ENCODE peak calls at places on chromosomes 12 and 14, in eight cellular contexts. One of them, this sample, is unnamed.

GRCh38 chr12:108495054-108495453 is 20.0 kb upstream of the FICD start:
- DNase-seq in effector memory CD4-positive, alpha-beta T cell: no peak
- DNase-seq in left lung: no peak
- DNase-seq in uterus: no peak
- DNase-seq in endothelial cell of umbilical vein: peak; percentile 38
- DNase-seq in IMR-90: peak; percentile 12
- DNase-seq in keratinocyte: no peak
- DNase-seq in CD8-positive, alpha-beta memory T cell: no peak
- DNase-seq in this sample: no peak

GRCh38 chr12:94565683-94566082 is 84.7 kb downstream of the TMCC3 start:
- DNase-seq in uterus: no peak
- DNase-seq in IMR-90: no peak
- DNase-seq in CD8-positive, alpha-beta memory T cell: no peak
- DNase-seq in keratinocyte: no peak
- DNase-seq in endothelial cell of umbilical vein: no peak
- DNase-seq in left lung: no peak
- DNase-seq in effector memory CD4-positive, alpha-beta T cell: no peak
- DNase-seq in this sample: no peak

GRCh38 chr12:59151243-59151642 is 230.9 kb upstream of the LRIG3 start:
- DNase-seq in CD8-positive, alpha-beta memory T cell: no peak
- DNase-seq in left lung: no peak
- DNase-seq in endothelial cell of umbilical vein: no peak
- DNase-seq in effector memory CD4-positive, alpha-beta T cell: no peak
- DNase-seq in uterus: no peak
- DNase-seq in keratinocyte: no peak
- DNase-seq in IMR-90: peak; percentile 65
- DNase-seq in this sample: no peak

GRCh38 chr14:64937821-64938193 is 4.7 kb downstream of the GPX2 start:
- DNase-seq in effector memory CD4-positive, alpha-beta T cell: no peak
- DNase-seq in CD8-positive, alpha-beta memory T cell: no peak
- DNase-seq in keratinocyte: no peak
- DNase-seq in IMR-90: peak; percentile 15
- DNase-seq in left lung: no peak
- DNase-seq in uterus: no peak
- DNase-seq in endothelial cell of umbilical vein: peak; percentile 16
- DNase-seq in this sample: no peak

GRCh38 chr12:25121110-25121509 is 73.8 kb downstream of the DNAI7 start:
- DNase-seq in endothelial cell of umbilical vein: no peak
- DNase-seq in effector memory CD4-positive, alpha-beta T cell: no peak
- DNase-seq in uterus: no peak
- DNase-seq in CD8-positive, alpha-beta memory T cell: no peak
- DNase-seq in IMR-90: no peak
- DNase-seq in left lung: no peak
- DNase-seq in keratinocyte: no peak
- DNase-seq in this sample: no peak

GRCh38 chr12:50734409-50735263 is 29.3 kb upstream of the ATF1 start:
- DNase-seq in left lung: no peak
- DNase-seq in effector memory CD4-positive, alpha-beta T cell: no peak
- DNase-seq in uterus: no peak
- DNase-seq in CD8-positive, alpha-beta memory T cell: no peak
- DNase-seq in IMR-90: peak; percentile 33
- DNase-seq in keratinocyte: no peak
- DNase-seq in endothelial cell of umbilical vein: peak; percentile 39
- DNase-seq in this sample: no peak

GRCh38 chr14:29310757-29311156 is 544.2 kb downstream of the FOXG1 start:
- DNase-seq in endothelial cell of umbilical vein: peak; percentile 12
- DNase-seq in left lung: no peak
- DNase-seq in CD8-positive, alpha-beta memory T cell: no peak
- DNase-seq in uterus: no peak
- DNase-seq in keratinocyte: no peak
- DNase-seq in effector memory CD4-positive, alpha-beta T cell: no peak
- DNase-seq in IMR-90: peak; percentile 78
- DNase-seq in this sample: no peak

GRCh38 chr12:44285321-44285720 is 449.4 kb downstream of the TMEM117 start:
- DNase-seq in uterus: no peak
- DNase-seq in CD8-positive, alpha-beta memory T cell: no peak
- DNase-seq in keratinocyte: no peak
- DNase-seq in effector memory CD4-positive, alpha-beta T cell: no peak
- DNase-seq in IMR-90: no peak
- DNase-seq in left lung: no peak
- DNase-seq in endothelial cell of umbilical vein: peak; percentile 13
- DNase-seq in this sample: no peak

GRCh38 chr12:55703288-55703687 is 4.4 kb downstream of the ITGA7 start:
- DNase-seq in effector memory CD4-positive, alpha-beta T cell: no peak
- DNase-seq in IMR-90: no peak
- DNase-seq in left lung: no peak
- DNase-seq in uterus: no peak
- DNase-seq in endothelial cell of umbilical vein: no peak
- DNase-seq in CD8-positive, alpha-beta memory T cell: peak; percentile 6
- DNase-seq in keratinocyte: no peak
- DNase-seq in this sample: no peak

GRCh38 chr14:104428333-104428851 is 151.2 kb upstream of the C14orf180 start:
- DNase-seq in endothelial cell of umbilical vein: no peak
- DNase-seq in left lung: no peak
- DNase-seq in keratinocyte: no peak
- DNase-seq in effector memory CD4-positive, alpha-beta T cell: no peak
- DNase-seq in uterus: no peak
- DNase-seq in CD8-positive, alpha-beta memory T cell: no peak
- DNase-seq in IMR-90: no peak
- DNase-seq in this sample: no peak

GRCh38 chr12:76719171-76719631 is 44.7 kb upstream of the ZDHHC17 start:
- DNase-seq in IMR-90: peak; percentile 50
- DNase-seq in effector memory CD4-positive, alpha-beta T cell: no peak
- DNase-seq in left lung: no peak
- DNase-seq in endothelial cell of umbilical vein: no peak
- DNase-seq in uterus: no peak
- DNase-seq in CD8-positive, alpha-beta memory T cell: no peak
- DNase-seq in keratinocyte: no peak
- DNase-seq in this sample: no peak

GRCh38 chr12:132716356-132716755 is 5.7 kb downstream of the PGAM5 start:
- DNase-seq in effector memory CD4-positive, alpha-beta T cell: no peak
- DNase-seq in CD8-positive, alpha-beta memory T cell: no peak
- DNase-seq in endothelial cell of umbilical vein: no peak
- DNase-seq in IMR-90: no peak
- DNase-seq in keratinocyte: no peak
- DNase-seq in uterus: no peak
- DNase-seq in left lung: no peak
- DNase-seq in this sample: no peak

GRCh38 chr12:98893601-98894411 is 248.7 kb downstream of the APAF1 start:
- DNase-seq in endothelial cell of umbilical vein: no peak
- DNase-seq in left lung: no peak
- DNase-seq in effector memory CD4-positive, alpha-beta T cell: no peak
- DNase-seq in IMR-90: no peak
- DNase-seq in keratinocyte: no peak
- DNase-seq in uterus: no peak
- DNase-seq in CD8-positive, alpha-beta memory T cell: no peak
- DNase-seq in this sample: no peak

GRCh38 chr12:19800884-19801283 is 361.6 kb downstream of the AEBP2 start:
- DNase-seq in CD8-positive, alpha-beta memory T cell: no peak
- DNase-seq in IMR-90: no peak
- DNase-seq in left lung: no peak
- DNase-seq in effector memory CD4-positive, alpha-beta T cell: no peak
- DNase-seq in uterus: no peak
- DNase-seq in keratinocyte: no peak
- DNase-seq in endothelial cell of umbilical vein: peak; percentile 91
- DNase-seq in this sample: no peak

GRCh38 chr12:107144990-107145389 is 51.6 kb upstream of the CRY1 start:
- DNase-seq in uterus: no peak
- DNase-seq in IMR-90: no peak
- DNase-seq in left lung: no peak
- DNase-seq in effector memory CD4-positive, alpha-beta T cell: no peak
- DNase-seq in keratinocyte: no peak
- DNase-seq in CD8-positive, alpha-beta memory T cell: no peak
- DNase-seq in endothelial cell of umbilical vein: no peak
- DNase-seq in this sample: no peak

GRCh38 chr14:88075298-88075981 is 70.5 kb downstream of the GPR65 start:
- DNase-seq in uterus: no peak
- DNase-seq in keratinocyte: no peak
- DNase-seq in endothelial cell of umbilical vein: no peak
- DNase-seq in left lung: no peak
- DNase-seq in IMR-90: no peak
- DNase-seq in CD8-positive, alpha-beta memory T cell: no peak
- DNase-seq in effector memory CD4-positive, alpha-beta T cell: no peak
- DNase-seq in this sample: no peak

GRCh38 chr14:65054471-65055085 is 47.7 kb downstream of the MAX start:
- DNase-seq in keratinocyte: no peak
- DNase-seq in CD8-positive, alpha-beta memory T cell: no peak
- DNase-seq in IMR-90: no peak
- DNase-seq in effector memory CD4-positive, alpha-beta T cell: no peak
- DNase-seq in left lung: peak; percentile 58
- DNase-seq in uterus: no peak
- DNase-seq in endothelial cell of umbilical vein: no peak
- DNase-seq in this sample: no peak

GRCh38 chr14:52355016-52355430 is 40.9 kb downstream of the PTGER2 start:
- DNase-seq in keratinocyte: peak; percentile 60
- DNase-seq in IMR-90: peak; percentile 95
- DNase-seq in effector memory CD4-positive, alpha-beta T cell: no peak
- DNase-seq in uterus: no peak
- DNase-seq in left lung: no peak
- DNase-seq in endothelial cell of umbilical vein: no peak
- DNase-seq in CD8-positive, alpha-beta memory T cell: no peak
- DNase-seq in this sample: no peak

GRCh38 chr14:54589843-54590242 is 22.9 kb downstream of the SAMD4A start:
- DNase-seq in IMR-90: no peak
- DNase-seq in keratinocyte: no peak
- DNase-seq in left lung: no peak
- DNase-seq in endothelial cell of umbilical vein: no peak
- DNase-seq in CD8-positive, alpha-beta memory T cell: no peak
- DNase-seq in effector memory CD4-positive, alpha-beta T cell: no peak
- DNase-seq in uterus: no peak
- DNase-seq in this sample: no peak

GRCh38 chr12:21526053-21526452 is at the start of gene SPX:
- DNase-seq in endothelial cell of umbilical vein: no peak
- DNase-seq in CD8-positive, alpha-beta memory T cell: no peak
- DNase-seq in left lung: no peak
- DNase-seq in keratinocyte: no peak
- DNase-seq in uterus: no peak
- DNase-seq in effector memory CD4-positive, alpha-beta T cell: no peak
- DNase-seq in IMR-90: peak; percentile 26
- DNase-seq in this sample: no peak

GRCh38 chr14:68977137-68977740 is 1.9 kb downstream of the ACTN1 start:
- DNase-seq in IMR-90: no peak
- DNase-seq in left lung: no peak
- DNase-seq in uterus: no peak
- DNase-seq in CD8-positive, alpha-beta memory T cell: no peak
- DNase-seq in endothelial cell of umbilical vein: no peak
- DNase-seq in effector memory CD4-positive, alpha-beta T cell: no peak
- DNase-seq in keratinocyte: no peak
- DNase-seq in this sample: no peak

GRCh38 chr14:68979021-68979721 is at the start of gene ACTN1:
- DNase-seq in effector memory CD4-positive, alpha-beta T cell: peak; percentile 22
- DNase-seq in IMR-90: peak; percentile 97
- DNase-seq in CD8-positive, alpha-beta memory T cell: no peak
- DNase-seq in left lung: peak; percentile 96
- DNase-seq in keratinocyte: peak; percentile 77
- DNase-seq in uterus: peak; percentile 97
- DNase-seq in endothelial cell of umbilical vein: peak; percentile 98
- DNase-seq in this sample: peak; percentile 35

GRCh38 chr14:68976160-68977067 is 2.7 kb downstream of the ACTN1 start:
- DNase-seq in effector memory CD4-positive, alpha-beta T cell: no peak
- DNase-seq in IMR-90: peak; percentile 48
- DNase-seq in CD8-positive, alpha-beta memory T cell: no peak
- DNase-seq in endothelial cell of umbilical vein: peak; percentile 35
- DNase-seq in keratinocyte: no peak
- DNase-seq in left lung: no peak
- DNase-seq in uterus: peak; percentile 75
- DNase-seq in this sample: no peak

GRCh38 chr14:68978550-68978911 is 571 bp downstream of the ACTN1 start:
- DNase-seq in IMR-90: no peak
- DNase-seq in effector memory CD4-positive, alpha-beta T cell: no peak
- DNase-seq in endothelial cell of umbilical vein: peak; percentile 33
- DNase-seq in left lung: peak; percentile 71
- DNase-seq in CD8-positive, alpha-beta memory T cell: no peak
- DNase-seq in uterus: peak; percentile 82
- DNase-seq in keratinocyte: no peak
- DNase-seq in this sample: no peak

GRCh38 chr14:68977741-68978549 is 1.2 kb downstream of the ACTN1 start:
- DNase-seq in CD8-positive, alpha-beta memory T cell: peak; percentile 52
- DNase-seq in uterus: peak; percentile 91
- DNase-seq in keratinocyte: peak; percentile 59
- DNase-seq in effector memory CD4-positive, alpha-beta T cell: no peak
- DNase-seq in left lung: peak; percentile 80
- DNase-seq in IMR-90: peak; percentile 95
- DNase-seq in endothelial cell of umbilical vein: peak; percentile 78
- DNase-seq in this sample: no peak
- H3K4me1 ChIP-seq in CD8-positive, alpha-beta memory T cell: peaks cover 25% of the 10 kb centered on the region
- H3K4me1 ChIP-seq in uterus: peaks cover 20% of the 10 kb centered on the region
- H3K4me1 ChIP-seq in keratinocyte: peaks cover 55% of the 10 kb centered on the region
- H3K4me1 ChIP-seq in effector memory CD4-positive, alpha-beta T cell: peaks cover 10% of the 10 kb centered on the region
- H3K4me1 ChIP-seq in left lung: peaks cover 15% of the 10 kb centered on the region
- H3K4me1 ChIP-seq in IMR-90: peaks cover 51% of the 10 kb centered on the region
- H3K4me1 ChIP-seq in endothelial cell of umbilical vein: peaks cover 52% of the 10 kb centered on the region
- H3K4me1 ChIP-seq in this sample: peaks cover 44% of the 10 kb centered on the region

GRCh38 chr12:126873701-126874100 is 1393.3 kb upstream of the TMEM132C start:
- DNase-seq in uterus: no peak
- DNase-seq in CD8-positive, alpha-beta memory T cell: no peak
- DNase-seq in IMR-90: no peak
- DNase-seq in effector memory CD4-positive, alpha-beta T cell: no peak
- DNase-seq in keratinocyte: no peak
- DNase-seq in endothelial cell of umbilical vein: no peak
- DNase-seq in left lung: no peak
- DNase-seq in this sample: no peak
- H3K4me1 ChIP-seq in uterus: no peaks in the 10 kb centered on the region
- H3K4me1 ChIP-seq in CD8-positive, alpha-beta memory T cell: no peaks in the 10 kb centered on the region
- H3K4me1 ChIP-seq in IMR-90: no peaks in the 10 kb centered on the region
- H3K4me1 ChIP-seq in effector memory CD4-positive, alpha-beta T cell: no peaks in the 10 kb centered on the region
- H3K4me1 ChIP-seq in keratinocyte: no peaks in the 10 kb centered on the region
- H3K4me1 ChIP-seq in endothelial cell of umbilical vein: no peaks in the 10 kb centered on the region
- H3K4me1 ChIP-seq in left lung: no peaks in the 10 kb centered on the region
- H3K4me1 ChIP-seq in this sample: no peaks in the 10 kb centered on the region

GRCh38 chr14:98904677-98905076 is 367.3 kb downstream of the BCL11B start:
- DNase-seq in keratinocyte: peak; percentile 56
- DNase-seq in effector memory CD4-positive, alpha-beta T cell: no peak
- DNase-seq in uterus: no peak
- DNase-seq in CD8-positive, alpha-beta memory T cell: no peak
- DNase-seq in endothelial cell of umbilical vein: no peak
- DNase-seq in left lung: no peak
- DNase-seq in IMR-90: no peak
- DNase-seq in this sample: no peak
- H3K4me1 ChIP-seq in keratinocyte: peaks cover 64% of the 10 kb centered on the region
- H3K4me1 ChIP-seq in effector memory CD4-positive, alpha-beta T cell: no peaks in the 10 kb centered on the region
- H3K4me1 ChIP-seq in uterus: no peaks in the 10 kb centered on the region
- H3K4me1 ChIP-seq in CD8-positive, alpha-beta memory T cell: no peaks in the 10 kb centered on the region
- H3K4me1 ChIP-seq in endothelial cell of umbilical vein: no peaks in the 10 kb centered on the region
- H3K4me1 ChIP-seq in left lung: no peaks in the 10 kb centered on the region
- H3K4me1 ChIP-seq in IMR-90: no peaks in the 10 kb centered on the region
- H3K4me1 ChIP-seq in this sample: peaks cover 72% of the 10 kb centered on the region

DNA sequence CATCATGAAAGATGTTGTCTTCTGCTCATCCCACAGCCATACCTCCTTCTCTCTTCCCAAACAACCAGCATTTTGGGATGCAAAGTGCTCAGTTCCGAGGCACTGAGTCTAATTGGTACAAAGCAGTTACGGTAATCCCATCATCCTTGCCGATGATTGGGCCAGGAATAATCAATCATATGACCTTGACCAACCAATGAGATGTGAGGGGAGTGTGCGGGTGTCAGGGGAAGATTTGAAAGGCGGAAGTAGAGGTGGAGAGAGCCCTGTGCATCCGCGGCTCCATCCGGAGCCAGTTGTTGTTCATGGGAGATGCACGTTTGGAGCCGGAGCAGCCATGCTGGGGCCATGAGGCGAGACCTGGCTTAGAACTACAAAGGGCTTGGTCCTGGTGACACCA is 67.3 kb downstream of the SYNE3 start:
- DNase-seq in uterus: no peak
- DNase-seq in endothelial cell of umbilical vein: no peak
- DNase-seq in IMR-90: no peak
- DNase-seq in left lung: no peak
- DNase-seq in effector memory CD4-positive, alpha-beta T cell: no peak
- DNase-seq in CD8-positive, alpha-beta memory T cell: no peak
- DNase-seq in keratinocyte: no peak
- DNase-seq in this sample: no peak
- H3K4me1 ChIP-seq in uterus: no peaks in the 10 kb centered on the region
- H3K4me1 ChIP-seq in endothelial cell of umbilical vein: no peaks in the 10 kb centered on the region
- H3K4me1 ChIP-seq in IMR-90: no peaks in the 10 kb centered on the region
- H3K4me1 ChIP-seq in left lung: no peaks in the 10 kb centered on the region
- H3K4me1 ChIP-seq in effector memory CD4-positive, alpha-beta T cell: no peaks in the 10 kb centered on the region
- H3K4me1 ChIP-seq in CD8-positive, alpha-beta memory T cell: no peaks in the 10 kb centered on the region
- H3K4me1 ChIP-seq in keratinocyte: no peaks in the 10 kb centered on the region
- H3K4me1 ChIP-seq in this sample: no peaks in the 10 kb centered on the region

This sample was measured in esophagus squamous epithelium.